ENCODE peak calls at places on chromosomes 6 and 20, in seven cellular contexts. One of them, this sample, is unnamed. For H3K4me1 and H3K27me3, the result is how much of the 10 kb centered on the place peaks cover.

GRCh38 chr20:21145424-21145823 is 19.5 kb downstream of the KIZ start:
- DNase-seq in BE2C: no peak
- DNase-seq in HCT116: no peak
- DNase-seq in heart right ventricle: no peak
- DNase-seq in SJCRH30: no peak
- DNase-seq in CD4-positive, alpha-beta memory T cell: no peak
- DNase-seq in PC-3: no peak
- DNase-seq in this sample: no peak

GRCh38 chr6:89217308-89217999 is at the start of gene GABRR1:
- DNase-seq in BE2C: no peak
- DNase-seq in HCT116: no peak
- DNase-seq in heart right ventricle: no peak
- DNase-seq in SJCRH30: peak
- DNase-seq in CD4-positive, alpha-beta memory T cell: no peak
- DNase-seq in PC-3: no peak
- DNase-seq in this sample: no peak

GRCh38 chr20:36099106-36099505 is 55.4 kb upstream of the EPB41L1 start:
- DNase-seq in BE2C: no peak
- DNase-seq in HCT116: no peak
- DNase-seq in heart right ventricle: no peak
- DNase-seq in SJCRH30: no peak
- DNase-seq in CD4-positive, alpha-beta memory T cell: no peak
- DNase-seq in PC-3: no peak
- DNase-seq in this sample: no peak

GRCh38 chr20:63181226-63181625 is 34.7 kb downstream of the YTHDF1 start:
- DNase-seq in BE2C: no peak
- DNase-seq in HCT116: no peak
- DNase-seq in heart right ventricle: no peak
- DNase-seq in SJCRH30: no peak
- DNase-seq in CD4-positive, alpha-beta memory T cell: no peak
- DNase-seq in PC-3: no peak
- DNase-seq in this sample: no peak

GRCh38 chr6:50843842-50844241 is 25.2 kb downstream of the TFAP2B start:
- DNase-seq in BE2C: no peak
- DNase-seq in HCT116: no peak
- DNase-seq in heart right ventricle: no peak
- DNase-seq in SJCRH30: no peak
- DNase-seq in CD4-positive, alpha-beta memory T cell: no peak
- DNase-seq in PC-3: peak
- DNase-seq in this sample: no peak

GRCh38 chr20:60953311-60953710 is 298.8 kb upstream of the CDH4 start:
- DNase-seq in BE2C: no peak
- DNase-seq in HCT116: no peak
- DNase-seq in heart right ventricle: no peak
- DNase-seq in SJCRH30: no peak
- DNase-seq in CD4-positive, alpha-beta memory T cell: no peak
- DNase-seq in PC-3: no peak
- DNase-seq in this sample: no peak

GRCh38 chr20:39394461-39394860 is 432.3 kb downstream of the DHX35 start:
- DNase-seq in BE2C: no peak
- DNase-seq in HCT116: no peak
- DNase-seq in heart right ventricle: no peak
- DNase-seq in SJCRH30: no peak
- DNase-seq in CD4-positive, alpha-beta memory T cell: no peak
- DNase-seq in PC-3: no peak
- DNase-seq in this sample: no peak

GRCh38 chr20:10447028-10447427 is 11.9 kb downstream of the SLX4IP start:
- DNase-seq in BE2C: peak
- DNase-seq in HCT116: peak
- DNase-seq in heart right ventricle: no peak
- DNase-seq in SJCRH30: peak
- DNase-seq in CD4-positive, alpha-beta memory T cell: peak
- DNase-seq in PC-3: peak
- DNase-seq in this sample: no peak

GRCh38 chr6:44349904-44350649 is 7.6 kb downstream of the SPATS1 start:
- DNase-seq in BE2C: no peak
- DNase-seq in HCT116: no peak
- DNase-seq in heart right ventricle: no peak
- DNase-seq in SJCRH30: no peak
- DNase-seq in CD4-positive, alpha-beta memory T cell: no peak
- DNase-seq in PC-3: no peak
- DNase-seq in this sample: no peak

GRCh38 chr20:50146732-50147662 is 6.5 kb downstream of the PEDS1 start:
- DNase-seq in BE2C: no peak
- DNase-seq in HCT116: no peak
- DNase-seq in heart right ventricle: no peak
- DNase-seq in SJCRH30: peak
- DNase-seq in CD4-positive, alpha-beta memory T cell: peak
- DNase-seq in PC-3: peak
- DNase-seq in this sample: no peak

GRCh38 chr20:25038591-25039015 is 19.3 kb downstream of the ACSS1 start:
- DNase-seq in BE2C: no peak
- DNase-seq in HCT116: no peak
- DNase-seq in heart right ventricle: no peak
- DNase-seq in SJCRH30: no peak
- DNase-seq in CD4-positive, alpha-beta memory T cell: no peak
- DNase-seq in PC-3: no peak
- DNase-seq in this sample: no peak

GRCh38 chr6:75109757-75110156 is 96.1 kb downstream of the COL12A1 start:
- DNase-seq in BE2C: no peak
- DNase-seq in HCT116: no peak
- DNase-seq in heart right ventricle: no peak
- DNase-seq in SJCRH30: no peak
- DNase-seq in CD4-positive, alpha-beta memory T cell: no peak
- DNase-seq in PC-3: no peak
- DNase-seq in this sample: no peak

GRCh38 chr6:31825553-31825952 is 2.0 kb upstream of the HSPA1B start:
- DNase-seq in BE2C: no peak
- DNase-seq in HCT116: no peak
- DNase-seq in heart right ventricle: no peak
- DNase-seq in SJCRH30: no peak
- DNase-seq in CD4-positive, alpha-beta memory T cell: no peak
- DNase-seq in PC-3: no peak
- DNase-seq in this sample: no peak
- H3K4me1 ChIP-seq in BE2C: under half
- H3K4me1 ChIP-seq in HCT116: under half
- H3K4me1 ChIP-seq in heart right ventricle: under half
- H3K4me1 ChIP-seq in SJCRH30: under half
- H3K4me1 ChIP-seq in CD4-positive, alpha-beta memory T cell: under half
- H3K4me1 ChIP-seq in PC-3: under half
- H3K4me1 ChIP-seq in this sample: half or more

DNA sequence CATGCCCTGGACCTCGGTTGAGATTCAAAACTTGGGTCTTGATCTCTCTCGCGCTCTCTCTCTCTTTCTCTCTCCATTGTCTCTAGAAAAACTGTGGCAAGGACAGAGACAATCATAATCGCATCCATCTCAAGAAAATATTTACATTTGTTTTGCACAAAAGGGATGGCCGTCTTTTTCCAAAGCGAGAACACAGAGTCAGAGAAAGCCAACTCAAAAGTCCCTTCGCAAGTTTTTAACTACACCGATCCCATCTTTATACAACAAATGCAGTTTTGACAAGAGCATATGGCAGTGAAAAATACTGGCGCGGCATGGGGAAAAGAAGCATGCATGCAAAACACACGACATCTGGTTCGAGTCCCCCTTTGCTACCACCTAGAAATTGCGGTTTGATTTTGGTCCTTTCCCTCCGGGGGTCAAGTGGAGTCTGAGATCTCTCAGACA is 1.4 kb downstream of the OLIG3 start:
- DNase-seq in BE2C: no peak
- DNase-seq in HCT116: no peak
- DNase-seq in heart right ventricle: no peak
- DNase-seq in SJCRH30: no peak
- DNase-seq in CD4-positive, alpha-beta memory T cell: no peak
- DNase-seq in PC-3: no peak
- DNase-seq in this sample: no peak
- H3K27me3 ChIP-seq in BE2C: half or more
- H3K27me3 ChIP-seq in HCT116: under half
- H3K27me3 ChIP-seq in heart right ventricle: half or more
- H3K27me3 ChIP-seq in SJCRH30: under half
- H3K27me3 ChIP-seq in CD4-positive, alpha-beta memory T cell: half or more
- H3K27me3 ChIP-seq in PC-3: under half
- H3K27me3 ChIP-seq in this sample: under half

DNA sequence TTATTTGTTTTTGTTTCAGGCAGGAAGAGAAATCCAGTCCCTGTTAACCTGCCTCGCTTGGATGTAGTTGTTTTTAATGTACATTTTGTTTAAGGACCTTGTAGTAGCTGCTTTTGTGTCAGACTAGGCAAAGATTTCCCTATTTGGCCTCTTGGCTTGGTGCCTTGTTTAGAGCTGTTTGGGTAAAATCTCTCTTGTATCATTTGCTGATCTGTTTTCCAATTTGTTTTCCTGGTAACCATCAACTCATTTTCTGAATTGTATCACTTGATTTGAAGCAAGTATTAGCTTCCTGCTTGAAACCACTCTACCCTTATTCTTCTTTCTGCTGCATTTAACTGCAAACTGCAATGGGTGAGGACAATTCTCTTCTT is 160.7 kb downstream of the ZFAND3 start:
- DNase-seq in BE2C: no peak
- DNase-seq in HCT116: no peak
- DNase-seq in heart right ventricle: no peak
- DNase-seq in SJCRH30: no peak
- DNase-seq in CD4-positive, alpha-beta memory T cell: no peak
- DNase-seq in PC-3: no peak
- DNase-seq in this sample: no peak
- H3K4me3 ChIP-seq in BE2C: no peak
- H3K4me3 ChIP-seq in HCT116: no peak
- H3K4me3 ChIP-seq in heart right ventricle: no peak
- H3K4me3 ChIP-seq in SJCRH30: no peak
- H3K4me3 ChIP-seq in CD4-positive, alpha-beta memory T cell: no peak
- H3K4me3 ChIP-seq in PC-3: no peak
- H3K4me3 ChIP-seq in this sample: no peak

GRCh38 chr6:159983641-159984080 is 14.8 kb downstream of the IGF2R start:
- DNase-seq in BE2C: no peak
- DNase-seq in HCT116: no peak
- DNase-seq in heart right ventricle: no peak
- DNase-seq in SJCRH30: no peak
- DNase-seq in CD4-positive, alpha-beta memory T cell: no peak
- DNase-seq in PC-3: no peak
- DNase-seq in this sample: no peak
- H3K4me1 ChIP-seq in BE2C: under half
- H3K4me1 ChIP-seq in HCT116: under half
- H3K4me1 ChIP-seq in heart right ventricle: half or more
- H3K4me1 ChIP-seq in SJCRH30: under half
- H3K4me1 ChIP-seq in CD4-positive, alpha-beta memory T cell: half or more
- H3K4me1 ChIP-seq in PC-3: under half
- H3K4me1 ChIP-seq in this sample: half or more

DNA sequence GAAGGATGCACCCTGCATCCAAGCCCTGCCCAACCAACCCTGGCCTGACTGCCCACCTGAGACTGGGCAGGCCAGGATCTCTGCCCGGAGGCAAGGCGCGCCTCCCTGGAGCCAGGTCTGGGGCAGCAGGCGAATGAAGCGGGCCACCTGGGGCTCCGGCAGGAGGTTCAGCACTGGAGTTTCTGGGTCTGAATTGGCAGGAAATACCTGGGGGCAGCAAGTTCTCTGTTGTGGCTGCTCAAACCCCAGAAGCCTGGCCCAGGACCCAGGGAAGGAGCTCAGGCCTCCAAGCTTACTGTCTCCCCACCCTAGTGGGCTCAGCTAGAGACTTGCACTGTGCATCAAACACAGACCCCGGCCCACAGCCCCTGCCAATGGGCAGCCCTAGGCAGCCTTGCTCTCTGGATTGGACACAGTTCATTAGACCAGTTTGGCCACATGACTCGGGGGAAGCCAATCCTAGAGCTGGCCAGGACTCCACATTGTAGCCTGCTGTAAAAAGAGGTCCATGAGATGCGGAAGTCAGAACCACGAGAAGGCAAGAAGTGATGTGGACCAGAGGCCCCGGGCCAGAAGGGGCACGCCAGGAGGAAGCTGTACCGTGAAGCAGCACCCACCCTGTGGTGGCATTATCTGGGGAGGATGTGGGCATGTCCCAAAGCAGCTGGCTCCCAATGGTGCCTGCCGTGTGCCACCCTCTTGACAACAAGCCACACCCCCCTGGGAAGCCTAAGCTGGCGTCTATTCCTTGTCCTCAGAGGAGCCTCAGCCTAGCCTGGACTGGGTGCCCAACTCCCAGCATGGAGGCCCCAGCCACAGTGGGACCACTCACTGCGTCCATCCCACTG is 3.1 kb downstream of the CPXM1 start:
- DNase-seq in BE2C: no peak
- DNase-seq in HCT116: no peak
- DNase-seq in heart right ventricle: no peak
- DNase-seq in SJCRH30: no peak
- DNase-seq in CD4-positive, alpha-beta memory T cell: no peak
- DNase-seq in PC-3: no peak
- DNase-seq in this sample: no peak
- H3K27me3 ChIP-seq in BE2C: under half
- H3K27me3 ChIP-seq in HCT116: under half
- H3K27me3 ChIP-seq in heart right ventricle: under half
- H3K27me3 ChIP-seq in SJCRH30: under half
- H3K27me3 ChIP-seq in CD4-positive, alpha-beta memory T cell: under half
- H3K27me3 ChIP-seq in PC-3: under half
- H3K27me3 ChIP-seq in this sample: under half

GRCh38 chr20:17534077-17534476 is 2.9 kb upstream of the BFSP1 start:
- DNase-seq in BE2C: no peak
- DNase-seq in HCT116: no peak
- DNase-seq in heart right ventricle: no peak
- DNase-seq in SJCRH30: no peak
- DNase-seq in CD4-positive, alpha-beta memory T cell: no peak
- DNase-seq in PC-3: no peak
- DNase-seq in this sample: no peak
- H3K4me3 ChIP-seq in BE2C: no peak
- H3K4me3 ChIP-seq in HCT116: no peak
- H3K4me3 ChIP-seq in heart right ventricle: no peak
- H3K4me3 ChIP-seq in SJCRH30: no peak
- H3K4me3 ChIP-seq in CD4-positive, alpha-beta memory T cell: no peak
- H3K4me3 ChIP-seq in PC-3: no peak
- H3K4me3 ChIP-seq in this sample: no peak

DNA sequence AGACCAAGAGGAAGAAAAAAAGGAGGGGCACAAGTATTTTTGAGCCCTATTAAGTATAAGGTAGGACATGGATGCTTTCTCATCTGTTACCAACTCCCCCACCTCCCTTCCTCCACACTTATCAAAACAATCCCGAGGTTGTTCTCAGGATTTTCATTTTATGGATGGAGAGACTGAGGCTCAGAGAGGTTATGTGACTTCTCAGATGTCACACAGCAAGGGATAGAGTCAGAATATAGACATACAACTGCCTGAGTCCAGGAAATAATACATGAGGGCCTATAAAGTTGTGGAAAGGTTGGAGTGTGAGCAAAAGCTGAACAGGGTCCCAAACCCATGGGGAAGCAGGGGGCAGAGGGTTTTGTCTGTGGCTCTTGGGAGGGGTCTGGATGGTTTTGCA is 19.3 kb downstream of the KCNK17 start:
- DNase-seq in BE2C: no peak
- DNase-seq in HCT116: no peak
- DNase-seq in heart right ventricle: no peak
- DNase-seq in SJCRH30: no peak
- DNase-seq in CD4-positive, alpha-beta memory T cell: no peak
- DNase-seq in PC-3: no peak
- DNase-seq in this sample: no peak
- H3K4me1 ChIP-seq in BE2C: under half
- H3K4me1 ChIP-seq in HCT116: under half
- H3K4me1 ChIP-seq in heart right ventricle: under half
- H3K4me1 ChIP-seq in SJCRH30: under half
- H3K4me1 ChIP-seq in CD4-positive, alpha-beta memory T cell: under half
- H3K4me1 ChIP-seq in PC-3: under half
- H3K4me1 ChIP-seq in this sample: under half

GRCh38 chr20:41136695-41137411 is 490 bp upstream of the PLCG1 start:
- DNase-seq in BE2C: peak
- DNase-seq in HCT116: peak
- DNase-seq in heart right ventricle: peak
- DNase-seq in SJCRH30: peak
- DNase-seq in CD4-positive, alpha-beta memory T cell: peak
- DNase-seq in PC-3: peak
- DNase-seq in this sample: no peak
- H3K27me3 ChIP-seq in BE2C: under half
- H3K27me3 ChIP-seq in HCT116: under half
- H3K27me3 ChIP-seq in heart right ventricle: under half
- H3K27me3 ChIP-seq in SJCRH30: under half
- H3K27me3 ChIP-seq in CD4-positive, alpha-beta memory T cell: under half
- H3K27me3 ChIP-seq in PC-3: under half
- H3K27me3 ChIP-seq in this sample: under half